ENCODE peak calls at places on chromosomes 7 and 10, in seven cellular contexts. G, L, K, X, Q, W and E are unnamed samples. For H3K27me3 and H3K4me1, the result is how much of the 10 kb centered on the place peaks cover.

GRCh38 chr7:18180685-18181084 is 153.0 kb upstream of the PRPS1L1 start:
- DNase-seq in G (no peak), L (no peak), K (no peak), X (no peak), Q (no peak), W (no peak), E (no peak)

GRCh38 chr7:2094454-2095039 is 138.2 kb downstream of the MAD1L1 start:
- DNase-seq in G (no peak), L (no peak), K (no peak), X (no peak), Q (no peak), W (no peak), E (no peak)

GRCh38 chr10:87896216-87896615 is 32.8 kb downstream of the PTEN start:
- DNase-seq in G (no peak), L (no peak), K (no peak), X (no peak), Q (no peak), W (no peak), E (no peak)

GRCh38 chr7:75993689-75994387 is 557 bp downstream of the TMEM120A start:
- DNase-seq in G (peak), L (peak), K (peak), X (no peak), Q (peak), W (peak), E (peak)

GRCh38 chr7:343864-344607 is 54.1 kb downstream of the FOXL3 start:
- DNase-seq in G (no peak), L (no peak), K (no peak), X (no peak), Q (no peak), W (no peak), E (no peak)

GRCh38 chr7:33716581-33717477 is 188.5 kb upstream of the BMPER start:
- DNase-seq in G (no peak), L (peak), K (peak), X (peak), Q (peak), W (no peak), E (peak)

GRCh38 chr7:112422842-112423496 is 27.3 kb upstream of the IFRD1 start:
- DNase-seq in G (peak), L (peak), K (peak), X (peak), Q (peak), W (peak), E (peak)

GRCh38 chr10:115082521-115082920 is 10.6 kb upstream of the ATRNL1 start:
- DNase-seq in G (no peak), L (no peak), K (peak), X (no peak), Q (no peak), W (no peak), E (peak)

GRCh38 chr7:73844848-73845460 is 2.6 kb upstream of the METTL27 start:
- DNase-seq in G (no peak), L (peak), K (no peak), X (no peak), Q (no peak), W (no peak), E (peak)

GRCh38 chr7:31058688-31059087 is 6.6 kb downstream of the ADCYAP1R1 start:
- DNase-seq in G (no peak), L (no peak), K (no peak), X (no peak), Q (no peak), W (no peak), E (no peak)

GRCh38 chr7:31055501-31055900 is 3.4 kb downstream of the ADCYAP1R1 start:
- DNase-seq in G (no peak), L (no peak), K (no peak), X (no peak), Q (no peak), W (no peak), E (no peak)

GRCh38 chr7:31059551-31059950 is 7.4 kb downstream of the ADCYAP1R1 start:
- DNase-seq in G (no peak), L (no peak), K (no peak), X (peak), Q (no peak), W (no peak), E (no peak)

GRCh38 chr7:31056775-31057346 is 4.8 kb downstream of the ADCYAP1R1 start:
- DNase-seq in G (no peak), L (no peak), K (no peak), X (no peak), Q (no peak), W (no peak), E (no peak)

DNA sequence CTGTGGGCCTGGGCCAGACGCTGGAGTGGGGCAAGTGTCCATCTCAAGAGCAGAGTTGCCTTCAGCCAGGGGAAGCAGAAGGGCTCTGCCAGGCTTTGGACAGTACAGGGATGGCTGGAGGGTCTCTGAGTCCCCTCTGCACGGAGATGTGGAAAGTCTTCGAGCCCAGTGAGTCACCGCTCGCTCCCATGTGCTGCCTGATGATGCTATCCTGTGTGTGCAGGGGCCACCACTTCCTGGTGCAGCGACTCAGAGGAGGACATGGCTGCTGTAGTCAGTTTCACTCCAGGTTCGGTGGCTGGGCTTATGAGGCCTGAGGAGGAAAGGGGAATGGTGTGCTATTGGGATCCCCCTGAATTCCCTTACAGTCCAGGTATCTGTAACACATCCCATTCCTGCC is 6.0 kb downstream of the ADCYAP1R1 start:
- DNase-seq in G (no peak), L (peak), K (no peak), X (no peak), Q (no peak), W (no peak), E (peak)
- H3K27me3 ChIP-seq in G (half or more), L (under half), K (under half), X (under half), Q (under half), W (under half), E (under half)

GRCh38 chr7:56077681-56078080 is 13.6 kb downstream of the SUMF2 start:
- DNase-seq in G (no peak), L (no peak), K (no peak), X (no peak), Q (no peak), W (no peak), E (no peak)

GRCh38 chr7:56078196-56078595 is 14.1 kb downstream of the SUMF2 start:
- DNase-seq in G (no peak), L (no peak), K (no peak), X (no peak), Q (no peak), W (no peak), E (no peak)

GRCh38 chr7:56083150-56083785 is 9.5 kb downstream of the PHKG1 start:
- DNase-seq in G (peak), L (no peak), K (no peak), X (no peak), Q (no peak), W (peak), E (no peak)

GRCh38 chr7:56081626-56082340 is 11.0 kb downstream of the PHKG1 start:
- DNase-seq in G (no peak), L (no peak), K (no peak), X (no peak), Q (no peak), W (no peak), E (no peak)

DNA sequence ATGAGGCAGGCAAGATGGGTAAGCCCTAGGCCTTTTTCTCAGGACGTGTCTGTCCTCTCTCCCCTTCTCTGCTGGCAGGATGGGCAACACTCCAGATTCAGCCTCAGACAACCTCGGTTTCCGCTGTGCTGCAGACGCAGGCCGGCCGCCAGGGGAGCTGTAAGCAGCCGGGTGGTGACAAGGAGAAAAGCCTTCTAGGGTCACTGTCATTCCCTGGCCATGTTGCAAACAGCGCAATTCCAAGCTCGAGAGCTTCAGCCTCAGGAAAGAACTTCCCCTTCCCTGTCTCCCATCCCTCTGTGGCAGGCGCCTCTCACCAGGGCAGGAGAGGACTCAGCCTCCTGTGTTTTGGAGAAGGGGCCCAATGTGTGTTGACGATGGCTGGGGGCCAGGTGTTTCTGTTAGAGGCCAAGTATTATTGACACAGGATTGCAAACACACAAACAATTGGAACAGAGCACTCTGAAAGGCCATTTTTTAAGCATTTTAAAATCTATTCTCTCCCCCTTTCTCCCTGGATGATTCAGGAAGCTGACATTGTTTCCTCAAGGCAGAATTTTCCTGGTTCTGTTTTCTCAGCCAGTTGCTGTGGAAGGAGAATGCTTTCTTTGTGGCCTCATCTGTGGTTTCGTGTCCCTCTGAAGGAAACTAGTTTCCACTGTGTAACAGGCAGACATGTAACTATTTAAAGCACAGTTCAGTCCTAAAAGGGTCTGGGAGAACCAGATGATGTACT is 13.1 kb downstream of the PHKG1 start:
- DNase-seq in G (peak), L (peak), K (no peak), X (no peak), Q (no peak), W (peak), E (peak)
- H3K4me1 ChIP-seq in G (half or more), L (under half), K (under half), X (under half), Q (under half), W (under half), E (under half)

DNA sequence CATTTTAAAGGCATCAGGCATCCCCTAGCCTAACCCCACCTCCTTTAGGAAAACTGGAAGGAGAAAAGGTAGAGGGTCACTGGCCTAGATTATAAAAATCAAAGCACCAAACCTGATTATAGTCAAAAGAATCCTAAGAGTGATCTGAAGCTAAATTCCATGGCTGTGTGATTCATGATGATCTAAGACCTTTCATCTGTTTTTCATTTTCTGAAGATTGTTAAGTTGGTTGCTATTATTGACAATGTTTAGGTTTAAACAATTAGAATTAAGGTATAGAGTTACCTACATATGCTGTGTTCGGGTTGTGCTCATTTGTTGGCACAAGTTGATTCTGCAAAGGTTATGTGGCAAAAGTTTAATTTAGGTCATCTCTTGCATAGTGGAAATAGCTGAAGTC is 148.7 kb downstream of the BICC1 start:
- DNase-seq in G (no peak), L (peak), K (no peak), X (no peak), Q (no peak), W (no peak), E (peak)
- H3K4me3 ChIP-seq in G (no peak), L (no peak), K (no peak), X (no peak), Q (no peak), W (no peak), E (peak)

DNA sequence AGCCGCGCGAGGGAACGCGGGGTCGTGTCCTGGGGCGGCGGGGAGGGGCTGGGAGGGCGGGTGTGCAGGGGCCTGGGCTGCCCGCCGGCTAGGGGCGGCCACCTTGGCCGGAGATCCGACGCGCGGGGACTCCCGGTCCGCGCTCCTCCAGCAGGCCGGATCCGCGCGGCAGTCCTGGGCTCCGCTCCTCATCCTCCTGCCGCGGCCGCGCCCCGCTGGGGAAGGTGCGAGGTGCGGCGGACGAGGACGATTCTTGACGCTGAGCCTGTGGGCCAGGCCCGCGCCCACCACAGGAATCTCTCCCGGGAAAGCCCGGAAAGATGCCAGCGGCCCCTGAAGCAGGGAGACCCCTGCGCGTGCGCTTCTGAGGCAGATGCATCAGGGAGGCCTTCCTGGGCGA is 6.6 kb upstream of the OGDHL start:
- DNase-seq in G (no peak), L (no peak), K (no peak), X (no peak), Q (no peak), W (no peak), E (no peak)
- H3K27me3 ChIP-seq in G (half or more), L (under half), K (half or more), X (under half), Q (under half), W (under half), E (under half)

DNA sequence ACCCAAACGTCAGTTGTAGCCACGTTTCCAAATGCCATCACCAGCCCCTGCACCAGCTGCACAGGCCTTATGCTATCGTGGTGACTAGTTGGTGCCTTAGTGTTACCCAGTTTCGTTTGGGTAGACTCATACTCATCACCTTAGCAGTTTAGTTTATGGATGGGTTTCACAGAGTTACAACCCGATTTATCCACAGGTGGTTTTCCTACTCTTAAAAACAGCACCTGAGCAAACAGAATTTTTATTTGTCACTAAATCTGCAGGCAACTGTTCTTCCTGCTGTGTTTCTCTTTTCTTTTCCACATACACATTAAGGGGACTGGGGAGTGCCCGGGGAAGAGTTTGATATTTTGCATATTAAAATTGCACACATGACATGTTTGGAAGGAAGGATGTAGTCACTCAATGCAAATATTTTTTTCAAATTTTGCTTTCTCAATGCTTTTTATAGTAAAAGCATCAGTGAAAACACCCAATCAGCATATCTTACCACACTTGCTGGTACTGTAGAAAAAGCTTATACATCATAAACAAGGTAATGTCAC is 41.7 kb downstream of the PDSS1 start:
- DNase-seq in G (no peak), L (no peak), K (no peak), X (no peak), Q (no peak), W (no peak), E (no peak)
- H3K4me1 ChIP-seq in G (under half), L (under half), K (under half), X (under half), Q (under half), W (under half), E (under half)

GRCh38 chr10:104293021-104293420 is 24.0 kb downstream of the GSTO2 start:
- DNase-seq in G (no peak), L (peak), K (no peak), X (no peak), Q (no peak), W (no peak), E (no peak)
- H3K4me3 ChIP-seq in G (no peak), L (no peak), K (no peak), X (no peak), Q (no peak), W (no peak), E (no peak)

DNA sequence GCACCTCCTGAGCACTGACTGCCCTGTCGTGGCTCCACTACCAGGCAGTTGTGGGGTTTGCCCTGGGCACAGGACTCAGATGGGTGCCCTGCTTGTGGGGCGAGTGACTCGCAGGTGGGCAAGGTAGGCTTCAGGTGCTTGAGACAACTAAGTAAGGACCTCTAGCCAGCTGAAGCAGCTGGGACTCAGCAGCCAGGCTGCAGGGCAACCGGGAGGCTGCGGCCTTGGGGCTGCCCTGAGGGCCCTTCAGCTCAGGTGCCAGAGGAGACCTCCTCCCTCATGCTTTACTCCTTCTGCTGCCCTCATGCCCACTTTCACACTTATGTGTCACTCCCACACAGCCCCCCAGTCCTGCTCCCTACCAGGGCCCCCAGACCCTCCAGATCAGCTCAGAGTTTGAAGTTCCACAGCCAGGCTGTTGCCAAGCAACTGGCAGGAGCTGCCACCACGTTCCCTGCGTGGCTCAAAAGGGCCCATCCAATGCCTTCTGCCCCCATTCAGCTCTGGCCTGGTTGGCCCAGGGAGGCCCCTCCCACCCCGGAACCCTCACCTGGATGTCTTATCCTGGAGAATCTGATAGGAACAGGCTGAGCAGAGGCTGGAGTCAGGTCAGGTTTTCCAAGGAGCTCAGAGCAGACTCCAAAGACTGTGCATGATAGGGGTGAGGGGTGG is 10.0 kb downstream of the TLX1 start:
- DNase-seq in G (no peak), L (no peak), K (no peak), X (no peak), Q (no peak), W (no peak), E (no peak)
- H3K27me3 ChIP-seq in G (half or more), L (half or more), K (half or more), X (half or more), Q (under half), W (under half), E (half or more)

GRCh38 chr7:27735165-27735564 is 4.8 kb upstream of the TAX1BP1 start:
- DNase-seq in G (no peak), L (peak), K (peak), X (no peak), Q (no peak), W (no peak), E (no peak)

GRCh38 chr7:27730112-27730511 is 9.8 kb upstream of the TAX1BP1 start:
- DNase-seq in G (no peak), L (no peak), K (no peak), X (no peak), Q (no peak), W (no peak), E (no peak)

GRCh38 chr7:27737178-27737577 is 2.8 kb upstream of the TAX1BP1 start:
- DNase-seq in G (no peak), L (no peak), K (no peak), X (no peak), Q (no peak), W (no peak), E (no peak)

GRCh38 chr7:27737591-27737990 is 2.4 kb upstream of the TAX1BP1 start:
- DNase-seq in G (no peak), L (no peak), K (no peak), X (no peak), Q (no peak), W (no peak), E (no peak)

DNA sequence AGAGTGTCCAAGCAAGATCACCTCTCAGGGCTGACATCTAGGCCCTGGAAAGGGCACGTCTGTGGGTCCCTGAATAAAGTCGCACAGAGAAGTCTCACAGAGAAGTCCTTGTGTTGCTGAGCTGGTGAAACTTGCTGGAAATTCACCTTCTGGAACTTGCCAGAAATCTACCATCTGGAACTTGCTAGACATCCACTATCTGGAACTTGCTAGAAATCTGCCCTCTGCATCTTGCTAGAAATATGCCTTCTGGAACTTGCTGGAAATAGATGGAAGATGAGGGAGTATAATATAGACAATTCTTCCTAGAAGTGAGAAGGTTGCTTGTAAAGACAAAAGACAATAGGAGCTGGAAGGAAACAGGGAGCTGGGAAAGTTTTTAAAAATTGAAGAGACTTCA is 5.4 kb upstream of the TAX1BP1 start:
- DNase-seq in G (no peak), L (no peak), K (peak), X (no peak), Q (no peak), W (no peak), E (no peak)
- H3K4me1 ChIP-seq in G (under half), L (under half), K (under half), X (under half), Q (under half), W (under half), E (under half)

DNA sequence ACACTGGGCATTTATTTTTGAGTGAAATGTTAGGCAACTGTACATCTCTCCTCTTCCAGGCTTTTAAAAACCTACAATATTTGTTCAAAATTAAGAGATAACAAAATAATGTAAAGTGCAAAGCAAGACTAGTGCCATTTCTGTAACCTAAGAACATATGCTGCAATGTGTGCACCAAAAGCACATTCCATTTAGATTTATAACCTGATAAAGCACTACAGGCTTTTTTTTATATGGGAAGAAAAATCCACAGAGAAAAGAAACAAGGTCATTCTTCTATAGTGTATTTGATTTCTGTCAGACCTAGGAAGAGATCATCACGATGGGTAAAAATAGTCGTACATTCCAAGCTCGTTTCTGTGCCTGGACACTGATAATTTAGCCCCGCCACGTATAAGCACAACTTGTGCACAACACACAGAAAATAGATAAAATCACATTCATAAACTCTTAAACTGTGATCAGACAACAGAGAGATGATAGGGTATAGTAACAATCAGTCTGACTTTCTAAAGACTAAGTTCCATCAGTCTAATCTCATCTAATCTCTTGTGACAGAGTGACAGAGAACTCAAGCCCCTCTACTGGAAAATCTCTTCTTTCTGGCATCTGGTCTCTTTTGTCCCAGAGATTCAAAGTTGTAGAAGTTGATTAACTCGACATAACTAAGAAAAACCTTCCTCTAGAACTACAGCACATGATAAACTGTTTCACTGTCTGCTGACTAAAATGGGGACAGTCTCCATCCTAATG is 6.7 kb downstream of the LAMB1 start:
- DNase-seq in G (no peak), L (peak), K (peak), X (no peak), Q (no peak), W (no peak), E (peak)
- H3K4me3 ChIP-seq in G (peak), L (no peak), K (no peak), X (no peak), Q (no peak), W (no peak), E (peak)